ENCODE peak calls at places on chromosome 13, in eight cellular contexts. S, N, H, G, C, X, R and Y are unnamed samples.

GRCh38 chr13:95604534-95604915 is 40.0 kb downstream of the DZIP1 start:
- DNase-seq in H (no peak), G (no peak), X (peak; percentile 56), R (no peak), N (no peak), S (no peak), C (no peak), Y (no peak)

GRCh38 chr13:108214511-108215383 is 589 bp downstream of the LIG4 start:
- DNase-seq in C (no peak), H (no peak), X (no peak), S (peak; percentile 47), G (no peak), N (peak; percentile 36), R (peak; percentile 33), Y (no peak)

GRCh38 chr13:100986571-100986970 is 312.0 kb upstream of the TMTC4 start:
- DNase-seq in C (no peak), R (no peak), X (no peak), H (no peak), N (no peak), S (no peak), G (no peak), Y (no peak)

GRCh38 chr13:24911135-24911524 is 147.2 kb downstream of the RNF17 start:
- DNase-seq in G (no peak), C (no peak), R (no peak), N (no peak), H (no peak), S (no peak), X (peak; percentile 54), Y (no peak)

GRCh38 chr13:48142437-48142836 is 47.5 kb upstream of the MED4 start:
- DNase-seq in H (no peak), S (no peak), N (no peak), R (no peak), X (no peak), G (no peak), C (no peak), Y (no peak)

GRCh38 chr13:46831588-46832194 is 34.7 kb upstream of the ESD start:
- DNase-seq in S (peak; percentile 66), G (peak; percentile 45), H (no peak), N (no peak), C (peak; percentile 69), R (no peak), X (peak; percentile 41), Y (no peak)

GRCh38 chr13:24668955-24669354 is 11.3 kb upstream of the ATP12A start:
- DNase-seq in R (peak; percentile 86), N (no peak), S (no peak), C (no peak), G (no peak), X (no peak), H (no peak), Y (no peak)

GRCh38 chr13:97122381-97122996 is 99.6 kb upstream of the MBNL2 start:
- DNase-seq in N (no peak), S (no peak), C (no peak), X (peak; percentile 80), R (no peak), H (no peak), G (no peak), Y (no peak)

GRCh38 chr13:110965038-110965754 is 50.3 kb upstream of the ANKRD10 start:
- DNase-seq in N (no peak), C (no peak), S (no peak), H (no peak), G (no peak), X (peak; percentile 83), R (no peak), Y (peak; percentile 25)

GRCh38 chr13:93007928-93008327 is 218.7 kb upstream of the GPC6 start:
- DNase-seq in S (no peak), G (no peak), X (no peak), R (no peak), C (no peak), H (no peak), N (no peak), Y (no peak)

GRCh38 chr13:90238433-90238832 is 1109.1 kb upstream of the MIR17HG start:
- DNase-seq in X (peak; percentile 54), S (no peak), C (no peak), H (no peak), G (no peak), N (no peak), R (no peak), Y (no peak)

GRCh38 chr13:97798836-97799235 is 154.6 kb upstream of the IPO5 start:
- DNase-seq in C (no peak), G (no peak), X (no peak), N (no peak), R (no peak), S (no peak), H (no peak), Y (no peak)

GRCh38 chr13:50923272-50923671 is 13.7 kb downstream of the RNASEH2B start:
- DNase-seq in C (no peak), N (no peak), H (no peak), X (no peak), S (no peak), R (no peak), G (no peak), Y (no peak)

GRCh38 chr13:97142452-97142851 is 79.7 kb upstream of the MBNL2 start:
- DNase-seq in H (peak; percentile 42), R (peak; percentile 78), S (peak; percentile 4), C (peak; percentile 21), X (no peak), N (no peak), G (peak; percentile 65), Y (no peak)

GRCh38 chr13:99688776-99689175 is 187.5 kb downstream of the TM9SF2 start:
- DNase-seq in C (no peak), G (no peak), X (no peak), R (no peak), S (no peak), N (no peak), H (no peak), Y (no peak)

GRCh38 chr13:108911807-108912206 is 282.4 kb downstream of the MYO16 start:
- DNase-seq in G (no peak), H (no peak), X (no peak), N (no peak), S (no peak), R (no peak), C (no peak), Y (no peak)

GRCh38 chr13:51453308-51453958 is 597 bp upstream of the INTS6 start:
- DNase-seq in X (no peak), G (peak; percentile 84), H (no peak), N (peak; percentile 80), C (peak; percentile 88), S (no peak), R (peak; percentile 93), Y (no peak)

GRCh38 chr13:111248822-111249221 is 71.6 kb upstream of the TEX29 start:
- DNase-seq in C (no peak), G (peak; percentile 67), N (no peak), R (no peak), S (no peak), X (no peak), H (no peak), Y (no peak)

GRCh38 chr13:77915676-77916075 is 3.0 kb downstream of the EDNRB start:
- DNase-seq in X (no peak), S (no peak), C (no peak), R (no peak), N (no peak), H (no peak), G (no peak), Y (no peak)
- H3K4me3 ChIP-seq in X (no peak overlapping the region), S (no peak overlapping the region), C (no peak overlapping the region), R (no peak overlapping the region), N (no peak overlapping the region), H (no peak overlapping the region), G (no peak overlapping the region), Y (no peak overlapping the region)

GRCh38 chr13:32473650-32474049 is 45.7 kb upstream of the N4BP2L1 start:
- DNase-seq in G (no peak), N (no peak), S (no peak), X (no peak), H (no peak), C (no peak), R (no peak), Y (no peak)
- H3K9me3 ChIP-seq in G (no peaks in the 10 kb centered on the region), N (no peaks in the 10 kb centered on the region), S (no peaks in the 10 kb centered on the region), X (no peaks in the 10 kb centered on the region), H (no peaks in the 10 kb centered on the region), C (no peaks in the 10 kb centered on the region), R (no peaks in the 10 kb centered on the region), Y (no peaks in the 10 kb centered on the region)

GRCh38 chr13:94395889-94396288 is 83.6 kb downstream of the DCT start:
- DNase-seq in X (no peak), G (no peak), N (no peak), C (no peak), R (no peak), S (peak; percentile 91), H (no peak), Y (no peak)

GRCh38 chr13:94389544-94390351 is 89.7 kb downstream of the DCT start:
- DNase-seq in H (no peak), S (no peak), G (no peak), N (no peak), C (no peak), R (no peak), X (no peak), Y (no peak)

GRCh38 chr13:94387047-94387446 is 92.4 kb downstream of the DCT start:
- DNase-seq in R (no peak), N (no peak), C (no peak), G (no peak), S (no peak), X (no peak), H (no peak), Y (no peak)

DNA sequence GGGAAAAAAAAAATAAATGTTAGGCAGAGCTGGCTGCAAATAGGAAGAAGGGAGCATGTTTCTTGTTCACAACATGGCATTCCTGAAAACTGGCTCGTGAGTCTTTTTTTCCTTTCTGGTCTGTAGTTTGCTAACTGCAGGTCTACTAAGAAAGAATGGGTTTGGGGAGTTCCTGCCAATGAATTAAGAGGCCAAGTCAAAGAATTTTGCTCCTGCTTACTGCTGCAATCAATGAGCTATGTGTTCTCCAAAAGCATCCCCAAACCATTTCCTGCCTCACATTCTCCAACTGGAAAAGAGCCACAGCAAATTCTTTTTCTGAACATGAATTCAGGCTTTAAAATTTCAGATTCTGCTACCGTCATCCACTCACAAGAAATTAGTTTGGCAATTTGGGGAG is 88.6 kb downstream of the DCT start:
- DNase-seq in G (no peak), S (no peak), X (peak; percentile 75), C (no peak), R (no peak), N (no peak), H (no peak), Y (no peak)
- H3K36me3 ChIP-seq in G (no peaks in the 10 kb centered on the region), S (no peaks in the 10 kb centered on the region), X (no peaks in the 10 kb centered on the region), C (no peaks in the 10 kb centered on the region), R (no peaks in the 10 kb centered on the region), N (no peaks in the 10 kb centered on the region), H (no peaks in the 10 kb centered on the region), Y (no peaks in the 10 kb centered on the region)

DNA sequence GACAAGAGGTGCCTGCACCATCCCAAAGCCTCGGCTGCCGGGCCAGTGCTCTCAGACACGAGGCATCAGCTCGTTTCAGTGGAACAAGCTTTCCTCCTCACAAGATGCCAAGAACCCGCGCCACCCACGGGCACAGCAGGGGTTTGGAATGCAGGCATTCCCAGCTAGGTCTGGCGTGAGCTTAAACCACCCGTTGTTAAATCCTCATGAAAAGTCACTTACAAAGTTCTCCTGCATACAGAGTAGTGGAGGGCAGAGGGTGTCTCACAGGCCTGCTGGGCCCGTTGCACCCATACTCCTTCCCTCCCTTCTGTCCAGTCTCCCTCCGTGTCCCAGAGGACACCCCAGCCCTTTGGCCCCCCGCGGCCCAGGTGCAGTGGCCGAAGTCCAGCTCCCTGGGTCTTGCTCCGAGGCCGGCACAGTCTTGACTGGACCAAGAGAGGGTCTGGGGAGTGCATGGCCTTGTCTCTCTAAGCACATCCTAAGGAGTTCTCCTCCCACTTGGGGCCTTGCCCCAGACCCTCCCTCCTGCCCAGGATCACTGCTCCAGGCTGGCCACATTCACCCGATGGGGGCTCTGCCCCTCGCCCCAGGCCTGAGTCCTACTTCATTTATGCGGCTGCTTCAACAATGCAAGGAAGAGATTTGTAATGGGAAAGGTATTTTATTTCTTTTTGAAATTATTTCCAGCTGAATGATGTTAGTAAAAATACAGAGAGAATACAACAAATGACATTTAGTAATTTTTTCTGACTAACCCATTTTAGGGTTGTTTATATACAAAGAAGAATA is 35.2 kb upstream of the GRTP1 start:
- DNase-seq in N (no peak), G (no peak), C (no peak), H (no peak), R (no peak), S (no peak), X (peak; percentile 72), Y (peak; percentile 88)
- H3K4me3 ChIP-seq in N (no peak overlapping the region), G (no peak overlapping the region), C (no peak overlapping the region), H (no peak overlapping the region), R (no peak overlapping the region), S (no peak overlapping the region), X (no peak overlapping the region), Y (no peak overlapping the region)